ENCODE peak calls at places on chromosomes 13 and 19, in eight cellular contexts. T is heart right ventricle; V is CD8-positive, alpha-beta T cell; K is MM.1S; R is aorta; Z is tibial nerve; E is brain microvascular endothelial cell; Y is left ventricle myocardium inferior. L is an unnamed sample.

GRCh38 chr13:47639716-47640447 is 361.2 kb downstream of the SUCLA2 start:
- DNase-seq in T (no peak), V (no peak), K (no peak), R (no peak), Z (no peak), E (no peak), Y (no peak), L (no peak)

GRCh38 chr19:10408511-10409291 is 5.4 kb upstream of the CDC37 start:
- DNase-seq in T (no peak), V (no peak), K (no peak), R (no peak), Z (no peak), E (no peak), Y (no peak), L (peak; percentile 80)

GRCh38 chr19:38880882-38881609 is 3.0 kb upstream of the RINL start:
- DNase-seq in T (no peak), V (no peak), K (no peak), R (no peak), Z (no peak), E (no peak), Y (no peak), L (no peak)

GRCh38 chr13:35260316-35260715 is 216.2 kb downstream of the MAB21L1 start:
- DNase-seq in T (no peak), V (no peak), K (no peak), R (no peak), Z (no peak), E (no peak), Y (no peak), L (no peak)

GRCh38 chr13:111213964-111214726 is 99.0 kb downstream of the ARHGEF7 start:
- DNase-seq in T (no peak), V (no peak), K (no peak), R (no peak), Z (no peak), E (no peak), Y (no peak), L (no peak)

GRCh38 chr19:41821003-41821735 is 23.3 kb downstream of the LYPD4 start:
- DNase-seq in T (no peak), V (peak; percentile 50), K (peak; percentile 55), R (peak; percentile 9), Z (no peak), E (peak; percentile 17), Y (no peak), L (peak; percentile 63)

GRCh38 chr13:97224544-97225324 is 2.6 kb downstream of the MBNL2 start:
- DNase-seq in T (no peak), V (peak; percentile 28), K (peak; percentile 53), R (no peak), Z (no peak), E (peak; percentile 69), Y (no peak), L (peak; percentile 62)

GRCh38 chr13:41614671-41615519 is 157.5 kb downstream of the RGCC start:
- DNase-seq in T (peak; percentile 13), V (no peak), K (no peak), R (no peak), Z (no peak), E (no peak), Y (no peak), L (no peak)

GRCh38 chr19:54449701-54450069 is 686 bp downstream of the LENG8 start:
- DNase-seq in T (no peak), V (no peak), K (no peak), R (no peak), Z (no peak), E (peak; percentile 25), Y (no peak), L (no peak)

GRCh38 chr13:99124695-99125334 is 75.8 kb upstream of the UBAC2 start:
- DNase-seq in T (no peak), V (peak; percentile 19), K (no peak), R (no peak), Z (no peak), E (peak; percentile 41), Y (no peak), L (no peak)

GRCh38 chr13:114140131-114140908 is 7.9 kb upstream of the RASA3 start:
- DNase-seq in T (no peak), V (peak; percentile 71), K (no peak), R (peak; percentile 58), Z (no peak), E (no peak), Y (no peak), L (peak; percentile 81)

GRCh38 chr19:47756627-47756929 is 11.2 kb downstream of the NOP53 start:
- DNase-seq in T (no peak), V (no peak), K (no peak), R (no peak), Z (no peak), E (no peak), Y (no peak), L (no peak)

GRCh38 chr19:10417598-10418280 is 2.6 kb upstream of the PDE4A start:
- DNase-seq in T (no peak), V (no peak), K (no peak), R (peak; percentile 74), Z (no peak), E (no peak), Y (no peak), L (no peak)

GRCh38 chr19:30082611-30083010 is 140.6 kb downstream of the URI1 start:
- DNase-seq in T (no peak), V (no peak), K (no peak), R (peak; percentile 27), Z (no peak), E (no peak), Y (no peak), L (no peak)

GRCh38 chr13:94427313-94427712 is 52.2 kb downstream of the DCT start:
- DNase-seq in T (no peak), V (no peak), K (no peak), R (no peak), Z (no peak), E (no peak), Y (no peak), L (no peak)

GRCh38 chr13:32001392-32001768 is 30.2 kb upstream of the FRY start:
- DNase-seq in T (peak; percentile 58), V (no peak), K (peak; percentile 41), R (no peak), Z (no peak), E (peak; percentile 35), Y (peak; percentile 51), L (no peak)

GRCh38 chr13:71866173-71867091 is 572 bp downstream of the DACH1 start:
- DNase-seq in T (peak; percentile 8), V (peak; percentile 8), K (peak; percentile 32), R (peak; percentile 67), Z (no peak), E (peak; percentile 1), Y (peak; percentile 31), L (no peak)

DNA sequence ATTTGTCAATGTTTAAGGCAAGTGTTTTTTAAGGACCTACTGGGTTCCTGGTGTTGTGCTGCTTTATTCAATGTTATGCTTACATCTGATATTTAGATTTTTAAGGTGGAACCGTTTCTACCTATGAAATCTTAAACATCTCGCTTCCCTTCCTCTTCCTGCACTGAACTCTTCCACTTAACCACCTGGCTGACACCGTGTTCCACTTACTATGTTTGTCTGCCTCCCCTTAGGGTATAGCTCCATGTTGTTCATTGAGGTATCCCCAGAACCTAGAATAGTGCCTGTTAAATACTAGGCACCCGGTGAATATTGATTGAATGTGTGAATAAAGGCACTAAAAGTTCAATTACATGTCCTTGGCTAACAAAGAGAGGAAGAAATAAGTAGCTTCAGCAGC is 104.9 kb downstream of the RNF17 start:
- DNase-seq in T (no peak), V (no peak), K (no peak), R (no peak), Z (no peak), E (no peak), Y (no peak), L (no peak)
- H3K4me3 ChIP-seq in T (no peak overlapping the region), V (no peak overlapping the region), K (no peak overlapping the region), R (no peak overlapping the region), Z (no peak overlapping the region), E (no peak overlapping the region), Y (no peak overlapping the region), L (no peak overlapping the region)

GRCh38 chr19:7679017-7679720 is 1.5 kb upstream of the TRAPPC5 start:
- DNase-seq in T (no peak), V (peak; percentile 62), K (peak; percentile 23), R (no peak), Z (no peak), E (no peak), Y (no peak), L (peak; percentile 82)

GRCh38 chr19:7677664-7678311 is 898 bp downstream of the MCEMP1 start:
- DNase-seq in T (no peak), V (no peak), K (no peak), R (no peak), Z (no peak), E (no peak), Y (no peak), L (no peak)

GRCh38 chr19:7676376-7676775 is 514 bp upstream of the MCEMP1 start:
- DNase-seq in T (no peak), V (no peak), K (no peak), R (no peak), Z (no peak), E (no peak), Y (no peak), L (no peak)

GRCh38 chr19:7673995-7674667 is 2.8 kb upstream of the MCEMP1 start:
- DNase-seq in T (peak; percentile 40), V (no peak), K (peak; percentile 66), R (peak; percentile 85), Z (no peak), E (peak; percentile 50), Y (peak; percentile 70), L (no peak)

DNA sequence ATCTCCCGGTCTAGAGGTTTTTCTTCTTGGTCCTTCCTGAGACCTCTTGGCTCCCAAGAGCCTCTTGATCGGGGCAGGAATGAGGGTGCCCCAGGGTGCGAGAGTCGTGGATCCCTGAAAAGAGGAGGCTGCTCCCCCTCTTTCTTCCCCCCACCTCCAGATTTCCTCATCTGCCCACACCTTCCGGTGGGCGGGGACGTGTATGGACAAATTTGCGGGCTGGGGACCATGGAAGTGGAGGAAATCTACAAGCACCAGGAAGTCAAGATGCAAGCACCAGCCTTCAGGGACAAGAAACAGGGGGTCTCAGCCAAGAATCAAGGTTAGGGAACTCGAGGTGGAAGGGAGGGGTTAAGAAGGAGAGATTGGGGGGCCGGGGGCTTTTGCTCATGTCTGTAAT is at the start of gene MCEMP1:
- DNase-seq in T (no peak), V (no peak), K (no peak), R (no peak), Z (no peak), E (no peak), Y (no peak), L (no peak)
- H3K27me3 ChIP-seq in T (peaks cover 17% of the 10 kb centered on the region), V (no peaks in the 10 kb centered on the region), K (peaks cover 67% of the 10 kb centered on the region), R (no peaks in the 10 kb centered on the region), Z (no peaks in the 10 kb centered on the region), E (no peaks in the 10 kb centered on the region), Y (peaks cover 59% of the 10 kb centered on the region), L (peaks cover 2% of the 10 kb centered on the region)

DNA sequence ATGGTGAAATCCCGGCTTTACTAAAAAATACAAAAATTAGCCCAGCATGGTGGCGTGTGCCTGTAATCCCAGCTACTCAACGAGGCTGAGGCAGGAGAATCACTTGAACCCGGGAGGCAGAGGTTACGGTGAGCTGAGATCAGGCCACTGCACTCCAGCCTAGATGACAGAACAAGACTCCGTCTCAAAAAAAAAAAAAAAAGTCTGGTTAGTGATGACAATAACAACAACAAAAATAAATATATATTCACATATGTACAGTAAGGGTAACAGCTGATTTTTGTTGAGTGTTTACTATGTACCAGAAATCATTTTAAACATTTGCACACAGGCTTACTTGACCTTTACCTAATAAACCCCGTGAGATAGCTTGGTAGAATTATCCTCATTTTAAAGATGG is 23.0 kb downstream of the RRAS start:
- DNase-seq in T (no peak), V (no peak), K (no peak), R (no peak), Z (no peak), E (no peak), Y (no peak), L (no peak)
- H3K36me3 ChIP-seq in T (peaks cover 76% of the 10 kb centered on the region), V (peaks cover 42% of the 10 kb centered on the region), K (no peaks in the 10 kb centered on the region), R (peaks cover 11% of the 10 kb centered on the region), Z (peaks cover 74% of the 10 kb centered on the region), E (peaks cover 37% of the 10 kb centered on the region), Y (peaks cover 66% of the 10 kb centered on the region), L (peaks cover 62% of the 10 kb centered on the region)

GRCh38 chr19:1324792-1325567 is 39.3 kb downstream of the EFNA2 start:
- DNase-seq in T (peak; percentile 57), V (peak; percentile 40), K (no peak), R (peak; percentile 89), Z (peak; percentile 39), E (peak; percentile 82), Y (peak; percentile 39), L (no peak)
- H3K4me3 ChIP-seq in T (no peak overlapping the region), V (no peak overlapping the region), K (no peak overlapping the region), R (no peak overlapping the region), Z (peak overlapping the region; percentile 42), E (peak overlapping the region; percentile 40), Y (peak overlapping the region; percentile 60), L (no peak overlapping the region)